ENCODE peak calls at places on chromosomes 16 and 17, in five cellular contexts. One of them, this sample, is unnamed.

GRCh38 chr17:79978545-79978852 is 57.2 kb downstream of the TBC1D16 start:
- DNase-seq in choroid plexus epithelial cell: no peak
- DNase-seq in stimulated activated CD8-positive, alpha-beta memory T cell treated with anti-CD3 and anti-CD28 coated beads, Interleukin-15, amount 100 ng/mL, for 4 hours: no peak
- DNase-seq in HEK293T: no peak
- DNase-seq in AG10803: peak
- DNase-seq in this sample: no peak

GRCh38 chr16:848510-849253 is 48.1 kb upstream of the GNG13 start:
- DNase-seq in choroid plexus epithelial cell: no peak
- DNase-seq in stimulated activated CD8-positive, alpha-beta memory T cell treated with anti-CD3 and anti-CD28 coated beads, Interleukin-15, amount 100 ng/mL, for 4 hours: no peak
- DNase-seq in HEK293T: no peak
- DNase-seq in AG10803: no peak
- DNase-seq in this sample: no peak

GRCh38 chr16:66569827-66570405 is 3.7 kb downstream of the CMTM1 start:
- DNase-seq in choroid plexus epithelial cell: peak
- DNase-seq in stimulated activated CD8-positive, alpha-beta memory T cell treated with anti-CD3 and anti-CD28 coated beads, Interleukin-15, amount 100 ng/mL, for 4 hours: no peak
- DNase-seq in HEK293T: no peak
- DNase-seq in AG10803: peak
- DNase-seq in this sample: no peak

GRCh38 chr16:85005278-85006069 is 5.9 kb downstream of the ZDHHC7 start:
- DNase-seq in choroid plexus epithelial cell: peak
- DNase-seq in stimulated activated CD8-positive, alpha-beta memory T cell treated with anti-CD3 and anti-CD28 coated beads, Interleukin-15, amount 100 ng/mL, for 4 hours: no peak
- DNase-seq in HEK293T: no peak
- DNase-seq in AG10803: peak
- DNase-seq in this sample: no peak

GRCh38 chr16:88439016-88439415 is 14.1 kb upstream of the ZFPM1 start:
- DNase-seq in choroid plexus epithelial cell: no peak
- DNase-seq in stimulated activated CD8-positive, alpha-beta memory T cell treated with anti-CD3 and anti-CD28 coated beads, Interleukin-15, amount 100 ng/mL, for 4 hours: no peak
- DNase-seq in HEK293T: no peak
- DNase-seq in AG10803: no peak
- DNase-seq in this sample: no peak

GRCh38 chr17:57665128-57665527 is 80.0 kb downstream of the CCDC182 start:
- DNase-seq in choroid plexus epithelial cell: no peak
- DNase-seq in stimulated activated CD8-positive, alpha-beta memory T cell treated with anti-CD3 and anti-CD28 coated beads, Interleukin-15, amount 100 ng/mL, for 4 hours: no peak
- DNase-seq in HEK293T: no peak
- DNase-seq in AG10803: no peak
- DNase-seq in this sample: no peak

GRCh38 chr17:50184611-50185398 is 16.6 kb downstream of the COL1A1 start:
- DNase-seq in choroid plexus epithelial cell: peak
- DNase-seq in stimulated activated CD8-positive, alpha-beta memory T cell treated with anti-CD3 and anti-CD28 coated beads, Interleukin-15, amount 100 ng/mL, for 4 hours: no peak
- DNase-seq in HEK293T: no peak
- DNase-seq in AG10803: peak
- DNase-seq in this sample: no peak

GRCh38 chr16:57941016-57941656 is 29.8 kb downstream of the CNGB1 start:
- DNase-seq in choroid plexus epithelial cell: no peak
- DNase-seq in stimulated activated CD8-positive, alpha-beta memory T cell treated with anti-CD3 and anti-CD28 coated beads, Interleukin-15, amount 100 ng/mL, for 4 hours: no peak
- DNase-seq in HEK293T: no peak
- DNase-seq in AG10803: peak
- DNase-seq in this sample: no peak

GRCh38 chr17:65121916-65122821 is 15.0 kb upstream of the RGS9 start:
- DNase-seq in choroid plexus epithelial cell: no peak
- DNase-seq in stimulated activated CD8-positive, alpha-beta memory T cell treated with anti-CD3 and anti-CD28 coated beads, Interleukin-15, amount 100 ng/mL, for 4 hours: no peak
- DNase-seq in HEK293T: no peak
- DNase-seq in AG10803: no peak
- DNase-seq in this sample: no peak

GRCh38 chr17:12902046-12902445 is 112.7 kb downstream of the ARHGAP44 start:
- DNase-seq in choroid plexus epithelial cell: no peak
- DNase-seq in stimulated activated CD8-positive, alpha-beta memory T cell treated with anti-CD3 and anti-CD28 coated beads, Interleukin-15, amount 100 ng/mL, for 4 hours: no peak
- DNase-seq in HEK293T: no peak
- DNase-seq in AG10803: no peak
- DNase-seq in this sample: no peak

GRCh38 chr17:58316260-58316960 is 12.2 kb downstream of the TSPOAP1 start:
- DNase-seq in choroid plexus epithelial cell: no peak
- DNase-seq in stimulated activated CD8-positive, alpha-beta memory T cell treated with anti-CD3 and anti-CD28 coated beads, Interleukin-15, amount 100 ng/mL, for 4 hours: no peak
- DNase-seq in HEK293T: no peak
- DNase-seq in AG10803: no peak
- DNase-seq in this sample: no peak

GRCh38 chr16:12403746-12404658 is 399.7 kb downstream of the CPPED1 start:
- DNase-seq in choroid plexus epithelial cell: no peak
- DNase-seq in stimulated activated CD8-positive, alpha-beta memory T cell treated with anti-CD3 and anti-CD28 coated beads, Interleukin-15, amount 100 ng/mL, for 4 hours: no peak
- DNase-seq in HEK293T: no peak
- DNase-seq in AG10803: no peak
- DNase-seq in this sample: no peak

GRCh38 chr16:47492428-47493357 is 31.6 kb downstream of the PHKB start:
- DNase-seq in choroid plexus epithelial cell: peak
- DNase-seq in stimulated activated CD8-positive, alpha-beta memory T cell treated with anti-CD3 and anti-CD28 coated beads, Interleukin-15, amount 100 ng/mL, for 4 hours: no peak
- DNase-seq in HEK293T: peak
- DNase-seq in AG10803: peak
- DNase-seq in this sample: peak

GRCh38 chr16:23595246-23595950 is 718 bp downstream of the NDUFAB1 start:
- DNase-seq in choroid plexus epithelial cell: peak
- DNase-seq in stimulated activated CD8-positive, alpha-beta memory T cell treated with anti-CD3 and anti-CD28 coated beads, Interleukin-15, amount 100 ng/mL, for 4 hours: no peak
- DNase-seq in HEK293T: no peak
- DNase-seq in AG10803: no peak
- DNase-seq in this sample: no peak

GRCh38 chr16:56425439-56425832 is at the start of gene AMFR:
- DNase-seq in choroid plexus epithelial cell: peak
- DNase-seq in stimulated activated CD8-positive, alpha-beta memory T cell treated with anti-CD3 and anti-CD28 coated beads, Interleukin-15, amount 100 ng/mL, for 4 hours: peak
- DNase-seq in HEK293T: peak
- DNase-seq in AG10803: peak
- DNase-seq in this sample: no peak

GRCh38 chr17:73546770-73547345 is 97.4 kb downstream of the SDK2 start:
- DNase-seq in choroid plexus epithelial cell: peak
- DNase-seq in stimulated activated CD8-positive, alpha-beta memory T cell treated with anti-CD3 and anti-CD28 coated beads, Interleukin-15, amount 100 ng/mL, for 4 hours: no peak
- DNase-seq in HEK293T: peak
- DNase-seq in AG10803: peak
- DNase-seq in this sample: peak

GRCh38 chr17:81870155-81870977 is 771 bp downstream of the ARHGDIA start:
- DNase-seq in choroid plexus epithelial cell: peak
- DNase-seq in stimulated activated CD8-positive, alpha-beta memory T cell treated with anti-CD3 and anti-CD28 coated beads, Interleukin-15, amount 100 ng/mL, for 4 hours: no peak
- DNase-seq in HEK293T: no peak
- DNase-seq in AG10803: peak
- DNase-seq in this sample: no peak

GRCh38 chr16:9644258-9644657 is 538.0 kb downstream of the GRIN2A start:
- DNase-seq in choroid plexus epithelial cell: no peak
- DNase-seq in stimulated activated CD8-positive, alpha-beta memory T cell treated with anti-CD3 and anti-CD28 coated beads, Interleukin-15, amount 100 ng/mL, for 4 hours: no peak
- DNase-seq in HEK293T: no peak
- DNase-seq in AG10803: no peak
- DNase-seq in this sample: no peak

GRCh38 chr17:9768381-9768934 is 22.9 kb downstream of the DHRS7C start:
- DNase-seq in choroid plexus epithelial cell: peak
- DNase-seq in stimulated activated CD8-positive, alpha-beta memory T cell treated with anti-CD3 and anti-CD28 coated beads, Interleukin-15, amount 100 ng/mL, for 4 hours: no peak
- DNase-seq in HEK293T: peak
- DNase-seq in AG10803: peak
- DNase-seq in this sample: no peak

GRCh38 chr17:17391575-17392370 is 85.0 kb upstream of the MED9 start:
- DNase-seq in choroid plexus epithelial cell: no peak
- DNase-seq in stimulated activated CD8-positive, alpha-beta memory T cell treated with anti-CD3 and anti-CD28 coated beads, Interleukin-15, amount 100 ng/mL, for 4 hours: peak
- DNase-seq in HEK293T: no peak
- DNase-seq in AG10803: no peak
- DNase-seq in this sample: no peak

GRCh38 chr16:2813661-2814288 is 3.3 kb upstream of the PRSS21 start:
- DNase-seq in choroid plexus epithelial cell: no peak
- DNase-seq in stimulated activated CD8-positive, alpha-beta memory T cell treated with anti-CD3 and anti-CD28 coated beads, Interleukin-15, amount 100 ng/mL, for 4 hours: no peak
- DNase-seq in HEK293T: no peak
- DNase-seq in AG10803: no peak
- DNase-seq in this sample: no peak

GRCh38 chr16:73053379-73054130 is 5.6 kb upstream of the ZFHX3 start:
- DNase-seq in choroid plexus epithelial cell: peak
- DNase-seq in stimulated activated CD8-positive, alpha-beta memory T cell treated with anti-CD3 and anti-CD28 coated beads, Interleukin-15, amount 100 ng/mL, for 4 hours: no peak
- DNase-seq in HEK293T: no peak
- DNase-seq in AG10803: no peak
- DNase-seq in this sample: no peak

GRCh38 chr17:81720267-81721071 is 8.4 kb downstream of the SLC25A10 start:
- DNase-seq in choroid plexus epithelial cell: no peak
- DNase-seq in stimulated activated CD8-positive, alpha-beta memory T cell treated with anti-CD3 and anti-CD28 coated beads, Interleukin-15, amount 100 ng/mL, for 4 hours: no peak
- DNase-seq in HEK293T: no peak
- DNase-seq in AG10803: no peak
- DNase-seq in this sample: no peak

GRCh38 chr16:83814654-83814985 is 6.8 kb downstream of the HSBP1 start:
- DNase-seq in choroid plexus epithelial cell: no peak
- DNase-seq in stimulated activated CD8-positive, alpha-beta memory T cell treated with anti-CD3 and anti-CD28 coated beads, Interleukin-15, amount 100 ng/mL, for 4 hours: no peak
- DNase-seq in HEK293T: no peak
- DNase-seq in AG10803: no peak
- DNase-seq in this sample: no peak

GRCh38 chr17:68443974-68444464 is 13.3 kb downstream of the WIPI1 start:
- DNase-seq in choroid plexus epithelial cell: no peak
- DNase-seq in stimulated activated CD8-positive, alpha-beta memory T cell treated with anti-CD3 and anti-CD28 coated beads, Interleukin-15, amount 100 ng/mL, for 4 hours: no peak
- DNase-seq in HEK293T: no peak
- DNase-seq in AG10803: peak
- DNase-seq in this sample: no peak